ENCODE peak calls at places on chromosomes 5 and 9, in five cellular contexts. Y is neural crest cell; N is Jurkat, Clone E6-1; L is HT-29; M is body of pancreas. W is an unnamed sample.

GRCh38 chr5:5677738-5678137 is 255.3 kb downstream of the ICE1 start:
- DNase-seq in Y (no peak), N (no peak), L (no peak), M (no peak), W (no peak)

GRCh38 chr9:121837113-121838010 is 185.9 kb downstream of the DAB2IP start:
- DNase-seq in Y (no peak), N (no peak), L (no peak), M (no peak), W (no peak)

GRCh38 chr9:136623849-136624183 is 38.9 kb upstream of the EGFL7 start:
- DNase-seq in Y (no peak), N (no peak), L (no peak), M (no peak), W (peak)

GRCh38 chr5:160379485-160379884 is 9.1 kb upstream of the C1QTNF2 start:
- DNase-seq in Y (no peak), N (no peak), L (no peak), M (no peak), W (no peak)

GRCh38 chr5:172447646-172448365 is 6.5 kb downstream of the SH3PXD2B start:
- DNase-seq in Y (no peak), N (no peak), L (no peak), M (no peak), W (no peak)

GRCh38 chr9:29160763-29161353 is 1587.6 kb upstream of the C9orf72 start:
- DNase-seq in Y (no peak), N (no peak), L (no peak), M (no peak), W (no peak)

GRCh38 chr5:64165500-64166200 is at the start of gene RNF180:
- DNase-seq in Y (peak), N (no peak), L (no peak), M (peak), W (peak)

GRCh38 chr5:99646011-99646647 is 717.3 kb upstream of the CHD1 start:
- DNase-seq in Y (no peak), N (no peak), L (no peak), M (no peak), W (no peak)

GRCh38 chr9:114185570-114185969 is 30.2 kb downstream of the COL27A1 start:
- DNase-seq in Y (no peak), N (no peak), L (no peak), M (no peak), W (no peak)

GRCh38 chr9:92245005-92245797 is 48.3 kb downstream of the IARS1 start:
- DNase-seq in Y (no peak), N (no peak), L (no peak), M (peak), W (no peak)

GRCh38 chr5:119273391-119273839 is 82.4 kb upstream of the TNFAIP8 start:
- DNase-seq in Y (no peak), N (no peak), L (no peak), M (no peak), W (no peak)

GRCh38 chr5:100311811-100312210 is 223.4 kb upstream of the FAM174A start:
- DNase-seq in Y (no peak), N (no peak), L (no peak), M (no peak), W (no peak)

GRCh38 chr9:71783120-71783523 is 14.8 kb upstream of the CEMIP2 start:
- DNase-seq in Y (no peak), N (peak), L (peak), M (no peak), W (peak)

GRCh38 chr5:149776376-149777305 is 46.5 kb downstream of the PPARGC1B start:
- DNase-seq in Y (no peak), N (peak), L (peak), M (no peak), W (peak)

GRCh38 chr5:55480781-55481180 is 54.0 kb downstream of the PLPP1 start:
- DNase-seq in Y (no peak), N (no peak), L (no peak), M (no peak), W (no peak)

GRCh38 chr5:36150676-36151433 is 832 bp downstream of the LMBRD2 start:
- DNase-seq in Y (peak), N (peak), L (peak), M (peak), W (peak)

GRCh38 chr5:151581841-151582583 is 9.1 kb downstream of the FAT2 start:
- DNase-seq in Y (no peak), N (no peak), L (no peak), M (no peak), W (no peak)

GRCh38 chr5:84059672-84060071 is 325.0 kb downstream of the EDIL3 start:
- DNase-seq in Y (no peak), N (no peak), L (no peak), M (no peak), W (no peak)

GRCh38 chr5:32014345-32014744 is 159.8 kb downstream of the GOLPH3 start:
- DNase-seq in Y (no peak), N (no peak), L (no peak), M (no peak), W (no peak)